ENCODE peak calls at places on chromosomes 11 and 22, in seven cellular contexts. X is body of pancreas, R is brain microvascular endothelial cell, D is uterus, E is AG04450, G is heart left ventricle, H is spleen. M is an unnamed sample.

GRCh38 chr22:38172489-38173155 is 9.0 kb downstream of the PLA2G6 start:
- DNase-seq in E (no peak), R (peak), H (peak), G (peak), X (peak), D (peak), M (peak)

GRCh38 chr11:3222941-3223905 is 4.6 kb upstream of the MRGPRG start:
- DNase-seq in G (no peak), H (no peak), X (no peak), D (no peak), E (no peak), R (no peak), M (no peak)

GRCh38 chr11:7165911-7166310 is 77.1 kb downstream of the RBMXL2 start:
- DNase-seq in D (no peak), G (no peak), R (no peak), H (no peak), X (no peak), E (no peak), M (no peak)

GRCh38 chr11:37505406-37505805 is 907.4 kb upstream of the RAG2 start:
- DNase-seq in E (no peak), D (no peak), H (no peak), R (no peak), X (no peak), G (no peak), M (no peak)

GRCh38 chr11:125494987-125495725 is 909 bp downstream of the FEZ1 start:
- DNase-seq in H (peak), X (peak), R (no peak), D (peak), E (no peak), G (peak), M (no peak)

GRCh38 chr22:49515486-49515885 is 312.2 kb downstream of the BRD1 start:
- DNase-seq in H (no peak), X (no peak), G (no peak), D (no peak), E (no peak), R (no peak), M (no peak)

GRCh38 chr11:123628936-123629683 is 25.3 kb downstream of the SCN3B start:
- DNase-seq in X (peak), G (peak), D (peak), E (peak), R (peak), H (no peak), M (no peak)

GRCh38 chr11:86459682-86460460 is 85.2 kb downstream of the CCDC81 start:
- DNase-seq in X (peak), R (peak), E (peak), D (peak), H (no peak), G (peak), M (no peak)

GRCh38 chr22:39416319-39416718 is 16.7 kb downstream of the TAB1 start:
- DNase-seq in X (no peak), H (peak), E (no peak), G (no peak), D (no peak), R (no peak), M (no peak)

GRCh38 chr22:46256358-46256958 is 6.4 kb upstream of the CDPF1 start:
- DNase-seq in E (no peak), X (no peak), H (no peak), G (no peak), D (no peak), R (no peak), M (no peak)

GRCh38 chr22:19605508-19606331 is 81.5 kb upstream of the CLDN5 start:
- DNase-seq in X (no peak), H (no peak), G (no peak), R (no peak), D (peak), E (no peak), M (no peak)

GRCh38 chr22:45226681-45227186 is 14.0 kb downstream of the KIAA0930 start:
- DNase-seq in D (no peak), G (no peak), E (no peak), X (peak), H (no peak), R (no peak), M (no peak)

GRCh38 chr11:121571466-121571865 is 118.7 kb upstream of the SORL1-AS1 start:
- DNase-seq in X (no peak), D (no peak), E (no peak), H (no peak), R (no peak), G (no peak), M (no peak)

GRCh38 chr11:72430743-72431570 is 3.4 kb downstream of the CLPB start:
- DNase-seq in X (peak), R (peak), E (peak), G (no peak), D (no peak), H (no peak), M (no peak)

GRCh38 chr22:46953968-46954755 is 191.7 kb downstream of the TBC1D22A start:
- DNase-seq in D (no peak), H (no peak), E (no peak), R (no peak), X (no peak), G (no peak), M (no peak)

GRCh38 chr22:44347098-44347497 is 34.3 kb upstream of the SHISAL1 start:
- DNase-seq in G (no peak), R (peak), X (no peak), D (no peak), E (no peak), H (no peak), M (no peak)

GRCh38 chr11:35734669-35735068 is 72.1 kb downstream of the TRIM44 start:
- DNase-seq in G (no peak), H (no peak), X (no peak), D (no peak), E (no peak), R (no peak), M (no peak)

GRCh38 chr22:49340406-49340805 is 487.3 kb downstream of the BRD1 start:
- DNase-seq in X (no peak), E (no peak), D (no peak), H (peak), G (no peak), R (no peak), M (peak)

GRCh38 chr11:74710291-74710938 is 20.8 kb downstream of the CHRDL2 start:
- DNase-seq in D (no peak), X (no peak), E (no peak), G (no peak), R (peak), H (no peak), M (no peak)

GRCh38 chr11:72838691-72839305 is 24.6 kb downstream of the ATG16L2 start:
- DNase-seq in D (no peak), H (no peak), R (no peak), X (no peak), E (no peak), G (no peak), M (no peak)

GRCh38 chr11:69656536-69657455 is 15.8 kb downstream of the CCND1 start:
- DNase-seq in D (no peak), E (no peak), G (no peak), X (peak), R (no peak), H (peak), M (no peak)

GRCh38 chr11:116190861-116191260 is 581.9 kb downstream of the BUD13 start:
- DNase-seq in E (no peak), X (no peak), H (peak), R (no peak), G (no peak), D (no peak), M (no peak)

GRCh38 chr11:116194156-116194904 is 578.5 kb downstream of the BUD13 start:
- DNase-seq in R (no peak), X (no peak), G (no peak), D (no peak), E (no peak), H (no peak), M (no peak)

GRCh38 chr11:116192509-116193206 is 580.1 kb downstream of the BUD13 start:
- DNase-seq in D (no peak), R (no peak), X (no peak), G (no peak), H (peak), E (no peak), M (no peak)

GRCh38 chr11:116190206-116190605 is 582.6 kb downstream of the BUD13 start:
- DNase-seq in E (no peak), X (no peak), G (no peak), R (no peak), D (no peak), H (peak), M (no peak)

GRCh38 chr11:116193321-116194114 is 579.3 kb downstream of the BUD13 start:
- DNase-seq in E (peak), D (peak), H (no peak), X (peak), G (peak), R (peak), M (no peak)
- H3K27ac ChIP-seq in E (peak), D (peak), H (peak), X (peak), G (peak), R (no peak), M (no peak)

DNA sequence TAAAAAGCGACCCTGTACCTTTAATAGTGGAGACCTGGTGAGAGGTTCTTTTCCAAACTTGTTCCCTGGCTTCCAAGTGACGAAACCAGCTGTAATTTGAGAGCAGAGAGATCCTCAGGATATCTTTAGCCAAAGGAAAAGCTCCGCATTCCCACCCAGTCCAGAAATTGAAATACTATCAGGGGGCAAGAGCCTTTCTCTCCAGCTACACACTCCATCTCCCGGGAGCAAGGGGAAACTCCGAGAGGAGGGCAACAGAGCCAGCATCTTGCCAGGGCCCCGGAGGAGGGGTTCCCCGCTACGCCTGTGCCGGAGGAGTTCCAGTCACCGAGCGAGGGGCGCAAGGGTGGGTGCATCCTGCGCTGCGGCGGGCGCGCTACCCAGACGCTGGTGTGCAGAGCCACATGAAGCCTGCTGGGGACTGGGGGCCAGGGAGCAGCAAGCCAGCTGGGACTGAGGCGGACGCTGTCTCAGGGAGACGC is at the start of gene FIBIN:
- DNase-seq in G (peak), R (peak), X (peak), H (peak), D (peak), E (no peak), M (no peak)
- H3K4me3 ChIP-seq in G (peak), R (peak), X (peak), H (peak), D (peak), E (peak), M (no peak)

GRCh38 chr11:63671322-63672155 is at the start of gene ATL3:
- DNase-seq in R (peak), X (peak), D (peak), E (peak), H (peak), G (peak), M (peak)
- TF ChIP-seq CTCF in R (peak), X (peak), D (peak), E (peak), H (peak), G (peak), M (no peak)

GRCh38 chr11:65888163-65888814 is at the start of gene FIBP:
- DNase-seq in X (peak), E (peak), R (peak), H (peak), D (peak), G (peak), M (peak)
- H3K27ac ChIP-seq in X (peak), E (peak), R (peak), H (peak), D (peak), G (peak), M (peak)

GRCh38 chr11:98185245-98185644 is 835.5 kb upstream of the CNTN5 start:
- DNase-seq in D (no peak), E (no peak), H (no peak), R (no peak), G (no peak), X (no peak), M (no peak)

DNA sequence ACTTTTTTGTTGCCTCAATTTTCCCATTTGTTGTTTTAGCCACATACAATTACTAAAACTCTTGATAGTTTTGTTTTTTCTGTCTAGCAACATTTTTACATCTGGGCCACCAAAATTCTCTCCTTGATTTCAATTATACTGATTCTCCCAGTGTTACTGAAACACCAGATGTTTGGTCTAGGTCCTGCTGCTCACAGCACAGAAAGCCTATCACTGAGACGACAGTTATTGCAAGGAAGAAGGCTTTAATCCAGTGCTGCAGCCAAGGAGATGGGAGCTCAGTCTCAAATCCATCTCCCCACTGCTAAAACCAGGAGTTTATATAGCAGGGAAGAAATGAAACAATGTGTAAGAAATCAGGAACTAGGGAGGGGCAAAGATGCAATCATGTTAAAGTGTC is 837.7 kb upstream of the CNTN5 start:
- DNase-seq in G (no peak), R (no peak), D (no peak), X (no peak), E (no peak), H (no peak), M (no peak)
- H3K4me3 ChIP-seq in G (no peak), R (no peak), D (no peak), X (no peak), E (no peak), H (no peak), M (no peak)

DNA sequence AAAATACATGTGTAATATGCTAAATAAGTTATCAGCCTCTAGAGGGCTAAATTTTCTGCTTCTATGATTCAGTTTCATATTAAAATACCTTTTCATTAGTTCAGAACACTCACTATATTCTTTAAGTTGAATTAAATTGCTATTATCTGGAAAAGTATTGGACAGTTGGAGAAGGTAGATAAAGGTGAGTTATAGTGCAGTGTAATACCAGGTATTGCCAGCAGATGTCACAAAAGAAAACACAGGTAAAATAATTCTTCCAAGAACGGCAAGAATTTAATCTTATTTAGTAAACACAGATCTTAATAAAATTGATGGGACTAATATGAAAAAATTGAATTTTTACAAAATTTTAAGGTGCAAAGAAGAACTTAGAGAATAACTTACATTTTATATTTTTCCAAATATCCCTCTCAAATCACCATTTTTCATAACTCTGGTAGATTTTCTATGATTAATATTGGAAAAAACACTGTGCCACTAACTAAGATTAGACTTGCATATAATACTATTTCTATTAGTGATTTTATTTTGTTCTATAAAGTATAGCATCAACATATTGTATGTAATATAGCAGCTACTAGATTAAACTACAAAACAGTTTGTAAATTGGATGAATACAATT is 1.7 kb upstream of the LRRC4C start:
- DNase-seq in X (no peak), E (no peak), D (no peak), R (no peak), G (no peak), H (no peak), M (no peak)
- TF ChIP-seq CTCF in X (peak), E (peak), D (peak), R (peak), G (peak), H (peak), M (peak)

GRCh38 chr22:29098296-29098695 is 25.5 kb downstream of the KREMEN1 start:
- DNase-seq in H (no peak), X (no peak), D (no peak), E (no peak), R (no peak), G (no peak), M (no peak)
- H3K27ac ChIP-seq in H (no peak), X (no peak), D (no peak), E (no peak), R (no peak), G (no peak), M (no peak)

DNA sequence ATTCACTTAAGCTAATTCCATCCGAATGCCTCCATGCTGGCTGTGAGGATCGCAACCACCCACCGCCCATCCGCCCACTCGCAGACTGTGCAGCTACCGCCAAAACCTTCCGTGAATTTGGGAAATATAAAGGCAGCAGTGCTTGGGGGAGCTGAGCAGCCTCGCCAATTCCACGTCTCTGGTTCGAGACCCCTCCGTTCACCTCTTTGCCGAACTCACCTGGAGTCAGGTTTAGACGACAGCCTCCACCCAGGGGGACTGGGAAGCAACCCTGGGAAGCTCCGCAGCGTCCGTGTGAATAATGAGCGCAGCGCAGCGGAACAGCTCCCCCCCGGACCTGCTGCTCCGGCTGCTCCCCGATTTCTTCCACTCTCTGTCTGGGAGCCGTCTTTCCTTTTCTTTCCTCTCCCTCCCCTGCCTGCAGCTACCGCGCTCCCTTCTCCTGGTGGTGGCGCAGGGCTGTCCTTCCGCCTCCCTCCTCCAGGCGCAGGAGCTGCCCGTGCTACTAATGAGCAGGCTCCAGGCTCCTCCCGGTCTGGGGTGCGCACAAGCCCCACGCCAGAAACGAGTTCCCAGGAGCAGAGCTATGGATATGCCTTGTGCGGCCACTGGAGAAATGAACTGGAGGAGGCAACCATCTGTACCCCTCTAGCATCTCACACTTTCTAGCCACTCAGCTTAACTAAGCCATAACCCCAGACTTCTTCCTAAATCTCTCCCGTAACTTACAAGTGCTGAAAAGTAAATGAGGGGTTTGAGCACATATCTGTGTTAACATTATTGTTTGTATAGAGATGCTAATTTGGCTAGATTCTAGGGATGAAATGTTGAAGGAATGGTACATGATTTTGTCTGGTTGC is 107.3 kb downstream of the XKR3 start:
- DNase-seq in D (no peak), E (no peak), H (peak), R (no peak), X (no peak), G (no peak), M (no peak)
- H3K4me3 ChIP-seq in D (no peak), E (no peak), H (no peak), R (no peak), X (no peak), G (no peak), M (no peak)